ENCODE peak calls at places on chromosomes 6 and 20, in ten cellular contexts. Q, C, U, N, R, F, B, M, Y and Z are unnamed samples.

GRCh38 chr6:130324657-130325056 is 41.2 kb upstream of the TMEM200A start:
- DNase-seq in Y (no peak), C (no peak), N (no peak), Q (no peak), M (peak; percentile 29), R (no peak), F (peak; percentile 52), U (no peak), B (no peak), Z (no peak)

GRCh38 chr6:30227763-30228487 is 14.7 kb upstream of the TRIM26 start:
- DNase-seq in F (no peak), B (no peak), Q (no peak), M (no peak), C (no peak), R (no peak), Y (no peak), U (no peak), N (no peak), Z (no peak)

GRCh38 chr6:113500221-113500620 is 356.9 kb upstream of the MARCKS start:
- DNase-seq in Y (no peak), Q (no peak), B (no peak), N (no peak), F (peak; percentile 12), R (no peak), U (no peak), C (no peak), M (peak; percentile 76), Z (no peak)

GRCh38 chr6:22940571-22941290 is 371.4 kb downstream of the HDGFL1 start:
- DNase-seq in M (no peak), B (no peak), Y (no peak), Q (no peak), C (no peak), R (no peak), N (no peak), F (no peak), U (no peak), Z (no peak)

GRCh38 chr6:105879902-105880547 is 206.1 kb upstream of the PRDM1 start:
- DNase-seq in Q (no peak), N (peak; percentile 53), M (no peak), F (no peak), Y (no peak), C (peak; percentile 43), B (peak; percentile 71), R (no peak), U (no peak), Z (no peak)

GRCh38 chr6:106820412-106820852 is 154.1 kb downstream of the CD24 start:
- DNase-seq in M (no peak), C (no peak), U (peak; percentile 31), F (no peak), B (no peak), N (no peak), R (no peak), Q (no peak), Y (no peak), Z (no peak)

GRCh38 chr6:81265106-81265505 is 487.4 kb downstream of the TENT5A start:
- DNase-seq in N (no peak), M (no peak), U (no peak), C (no peak), F (no peak), R (no peak), B (peak; percentile 71), Y (no peak), Q (no peak), Z (peak; percentile 78)

GRCh38 chr20:45933231-45934045 is 1.0 kb upstream of the PCIF1 start:
- DNase-seq in C (peak; percentile 79), F (peak; percentile 75), R (peak; percentile 64), B (peak; percentile 89), N (peak; percentile 86), Y (peak; percentile 66), M (peak; percentile 79), Q (peak; percentile 79), U (peak; percentile 91), Z (peak; percentile 80)

GRCh38 chr6:152201134-152201533 is 393.7 kb downstream of the ESR1 start:
- DNase-seq in B (no peak), R (no peak), U (no peak), Q (no peak), C (no peak), M (no peak), F (no peak), Y (no peak), N (no peak), Z (no peak)

GRCh38 chr20:48830826-48831318 is 3.1 kb upstream of the PREX1 start:
- DNase-seq in R (no peak), Q (no peak), N (no peak), B (no peak), U (no peak), F (no peak), Y (no peak), M (no peak), C (no peak), Z (no peak)

GRCh38 chr20:48826883-48827771 is 672 bp downstream of the PREX1 start:
- DNase-seq in Y (no peak), F (no peak), B (no peak), Q (peak; percentile 62), N (peak; percentile 65), U (no peak), M (peak; percentile 15), C (no peak), R (no peak), Z (peak; percentile 42)

GRCh38 chr20:48827880-48828733 is at the start of gene PREX1:
- DNase-seq in C (peak; percentile 89), M (peak; percentile 55), U (peak; percentile 77), F (peak; percentile 31), N (peak; percentile 88), Y (no peak), R (peak; percentile 73), Q (peak; percentile 91), B (peak; percentile 85), Z (peak; percentile 74)

GRCh38 chr20:48829940-48830339 is 2.1 kb upstream of the PREX1 start:
- DNase-seq in B (no peak), C (no peak), Q (no peak), N (no peak), F (no peak), R (no peak), Y (no peak), U (no peak), M (no peak), Z (no peak)

DNA sequence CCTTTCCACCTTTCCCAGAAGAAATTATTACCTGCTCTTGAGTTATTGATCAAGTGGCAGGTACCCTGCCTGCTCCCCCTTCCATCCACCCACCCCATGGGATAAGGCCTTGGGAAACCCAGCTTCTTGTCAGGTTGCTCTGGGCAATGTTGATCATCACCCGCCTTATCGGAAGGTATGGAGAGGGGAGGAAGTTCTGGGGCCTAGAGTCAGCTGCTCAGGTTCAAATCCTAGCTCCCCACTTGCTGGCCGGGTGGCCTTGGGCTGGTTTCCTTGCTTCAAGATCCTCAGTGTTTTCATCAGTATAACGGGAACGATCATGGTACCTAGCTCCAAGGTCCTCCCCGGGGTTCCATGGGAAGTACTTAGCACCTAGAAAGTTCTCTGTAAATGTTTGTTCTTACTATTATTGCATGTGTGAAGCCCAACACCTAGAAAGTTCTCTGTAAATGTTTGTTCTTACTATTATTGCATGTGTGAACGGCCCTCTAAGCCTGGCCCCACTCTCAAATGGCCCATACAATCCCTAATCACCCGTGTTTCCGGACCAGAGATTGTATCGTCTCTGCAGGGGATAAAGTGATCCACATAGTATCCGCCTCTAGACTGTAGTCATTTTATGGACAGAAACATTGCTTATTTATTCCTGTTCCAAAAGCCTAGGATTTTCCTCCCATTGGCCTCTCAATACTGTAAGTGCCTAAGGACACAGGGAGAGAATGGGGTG is 1.1 kb upstream of the PREX1 start:
- DNase-seq in Y (no peak), U (peak; percentile 43), N (no peak), Q (no peak), M (no peak), R (no peak), B (no peak), C (no peak), F (no peak), Z (no peak)
- H3K4me3 ChIP-seq in Y (peak overlapping the region; percentile 57), U (peak overlapping the region; percentile 84), N (no peak overlapping the region), Q (peak overlapping the region; percentile 53), M (no peak overlapping the region), R (peak overlapping the region; percentile 50), B (peak overlapping the region; percentile 67), C (peak overlapping the region; percentile 89), F (no peak overlapping the region), Z (peak overlapping the region; percentile 55)

DNA sequence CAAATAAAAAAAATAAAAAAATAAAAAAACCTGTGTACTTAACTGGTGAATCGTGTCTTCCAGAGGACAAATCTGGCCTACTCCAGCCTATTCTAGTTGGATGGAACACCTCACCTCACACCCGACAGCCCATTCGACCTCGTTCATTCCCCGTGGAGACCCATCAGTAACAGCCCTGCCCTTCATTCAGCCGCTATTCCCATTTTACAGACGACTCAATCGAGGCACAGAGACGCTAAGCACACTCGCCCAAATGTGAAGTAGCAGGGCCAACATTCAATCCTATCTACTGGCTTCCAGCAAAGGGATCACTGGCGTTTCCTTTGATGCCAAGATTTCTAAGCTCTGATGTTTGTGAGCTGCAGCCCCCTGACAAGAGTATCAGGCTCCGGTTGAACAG is 1.8 kb upstream of the NTSR1 start:
- DNase-seq in C (no peak), N (no peak), M (no peak), U (no peak), Y (no peak), R (no peak), F (no peak), B (no peak), Q (no peak), Z (no peak)
- TF ChIP-seq CTCF in C (no peak), N (no peak), M (no peak), U (no peak), Y (no peak), R (no peak), F (no peak), B (no peak), Q (no peak), Z (no peak)

DNA sequence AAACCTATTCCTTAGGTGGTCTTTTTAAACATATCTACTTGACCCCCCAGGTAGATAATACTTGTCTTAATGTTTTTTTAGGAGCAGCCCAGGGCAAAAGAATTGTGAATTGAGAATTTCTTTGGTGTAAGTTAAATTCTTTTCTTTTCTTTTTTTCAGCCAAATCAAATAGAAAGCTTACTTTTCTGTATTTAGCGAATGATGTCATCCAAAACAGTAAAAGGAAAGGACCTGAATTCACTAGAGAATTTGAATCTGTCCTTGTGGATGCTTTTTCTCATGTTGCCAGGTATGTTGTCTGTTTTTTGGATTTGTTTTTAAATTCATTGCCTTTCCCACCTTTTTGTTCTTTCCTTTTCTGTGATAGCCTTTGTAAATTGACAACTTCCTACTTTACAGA is 6.7 kb downstream of the RPRD1B start:
- DNase-seq in Q (no peak), U (no peak), C (no peak), R (no peak), F (no peak), M (no peak), B (no peak), Y (no peak), N (no peak), Z (no peak)
- H3K4me3 ChIP-seq in Q (no peak overlapping the region), U (no peak overlapping the region), C (no peak overlapping the region), R (no peak overlapping the region), F (no peak overlapping the region), M (no peak overlapping the region), B (no peak overlapping the region), Y (no peak overlapping the region), N (no peak overlapping the region), Z (no peak overlapping the region)

DNA sequence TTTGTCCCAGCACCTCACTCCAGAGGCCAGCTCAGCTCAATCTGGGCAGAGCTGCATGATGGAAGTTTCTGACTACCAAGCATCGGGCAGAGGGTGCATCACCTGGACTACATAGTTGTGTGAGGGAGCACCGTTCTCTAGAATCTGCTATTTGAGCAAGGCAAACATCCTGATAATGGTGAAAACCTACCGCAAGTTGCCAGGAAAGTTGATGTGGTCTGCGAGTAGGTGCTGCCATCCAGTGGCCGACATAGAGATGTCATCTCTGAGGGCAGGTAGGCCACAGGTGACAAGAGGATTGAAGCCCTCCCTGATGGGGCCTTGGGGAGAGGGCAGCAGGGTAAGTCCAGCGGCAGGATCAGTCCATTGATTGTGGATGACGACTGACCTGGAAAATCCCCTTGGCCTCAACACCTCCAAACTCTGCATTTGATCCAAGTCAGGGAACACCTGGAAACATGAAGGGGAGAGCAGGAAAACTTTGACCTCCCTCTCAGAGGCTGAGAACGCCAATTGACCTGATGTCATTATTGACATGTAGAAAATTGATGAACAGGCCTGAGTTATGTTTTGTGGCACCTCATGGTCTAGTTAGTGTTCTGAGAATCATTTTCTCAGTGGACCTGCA is 3.9 kb upstream of the LPA start:
- DNase-seq in M (peak; percentile 65), U (peak; percentile 8), N (no peak), R (no peak), Q (peak; percentile 2), F (peak; percentile 12), C (no peak), B (no peak), Y (peak; percentile 35), Z (peak; percentile 74)
- TF ChIP-seq CTCF in M (peak; percentile 72), U (peak; percentile 40), N (no peak), R (no peak), Q (no peak), F (peak; percentile 77), C (peak; percentile 33), B (no peak), Y (peak; percentile 77), Z (peak; percentile 77)